ENCODE peak calls at places on chromosome 5, in four cellular contexts. One of them, this sample, is unnamed.

GRCh38 chr5:68746220-68747076 is 347.4 kb upstream of the SLC30A5 start:
- DNase-seq in WTC11: no peak
- DNase-seq in A549: no peak
- DNase-seq in K562: no peak
- DNase-seq in this sample: no peak

GRCh38 chr5:107218457-107219193 is 452.1 kb downstream of the EFNA5 start:
- DNase-seq in WTC11: no peak
- DNase-seq in A549: no peak
- DNase-seq in K562: no peak
- DNase-seq in this sample: no peak

GRCh38 chr5:102152906-102153787 is 142.9 kb downstream of the SLCO4C1 start:
- DNase-seq in WTC11: peak
- DNase-seq in A549: no peak
- DNase-seq in K562: peak
- DNase-seq in this sample: peak

GRCh38 chr5:95392593-95393182 is 1.5 kb downstream of the FAM81B start:
- DNase-seq in WTC11: no peak
- DNase-seq in A549: no peak
- DNase-seq in K562: no peak
- DNase-seq in this sample: peak

GRCh38 chr5:156000115-156000514 is 326.8 kb upstream of the SGCD start:
- DNase-seq in WTC11: no peak
- DNase-seq in A549: no peak
- DNase-seq in K562: no peak
- DNase-seq in this sample: no peak

GRCh38 chr5:159933531-159934485 is 17.5 kb downstream of the ADRA1B start:
- DNase-seq in WTC11: no peak
- DNase-seq in A549: no peak
- DNase-seq in K562: no peak
- DNase-seq in this sample: no peak

GRCh38 chr5:36180556-36181350 is 28.8 kb downstream of the SKP2 start:
- DNase-seq in WTC11: no peak
- DNase-seq in A549: no peak
- DNase-seq in K562: no peak
- DNase-seq in this sample: peak

GRCh38 chr5:115452083-115452482 is 92.5 kb downstream of the FEM1C start:
- DNase-seq in WTC11: no peak
- DNase-seq in A549: no peak
- DNase-seq in K562: no peak
- DNase-seq in this sample: no peak

GRCh38 chr5:62306494-62307363 is 723 bp downstream of the KIF2A start:
- DNase-seq in WTC11: peak
- DNase-seq in A549: peak
- DNase-seq in K562: no peak
- DNase-seq in this sample: no peak

GRCh38 chr5:148730272-148730954 is 76.1 kb upstream of the HTR4 start:
- DNase-seq in WTC11: no peak
- DNase-seq in A549: no peak
- DNase-seq in K562: no peak
- DNase-seq in this sample: no peak

GRCh38 chr5:176773408-176774035 is 36.8 kb upstream of the UNC5A start:
- DNase-seq in WTC11: no peak
- DNase-seq in A549: no peak
- DNase-seq in K562: no peak
- DNase-seq in this sample: no peak

GRCh38 chr5:132475939-132476852 is 14.4 kb downstream of the IRF1 start:
- DNase-seq in WTC11: no peak
- DNase-seq in A549: no peak
- DNase-seq in K562: no peak
- DNase-seq in this sample: peak

GRCh38 chr5:122089614-122090013 is 11.6 kb upstream of the LOX start:
- DNase-seq in WTC11: no peak
- DNase-seq in A549: no peak
- DNase-seq in K562: no peak
- DNase-seq in this sample: no peak

GRCh38 chr5:69217154-69217731 is 17.4 kb upstream of the CDK7 start:
- DNase-seq in WTC11: no peak
- DNase-seq in A549: peak
- DNase-seq in K562: peak
- DNase-seq in this sample: no peak

GRCh38 chr5:160456778-160457177 is 35.1 kb downstream of the PTTG1 start:
- DNase-seq in WTC11: no peak
- DNase-seq in A549: no peak
- DNase-seq in K562: no peak
- DNase-seq in this sample: no peak

GRCh38 chr5:174342696-174343095 is 297.2 kb downstream of the NSG2 start:
- DNase-seq in WTC11: no peak
- DNase-seq in A549: no peak
- DNase-seq in K562: no peak
- DNase-seq in this sample: no peak

GRCh38 chr5:58922392-58923171 is 339.7 kb downstream of the RAB3C start:
- DNase-seq in WTC11: no peak
- DNase-seq in A549: no peak
- DNase-seq in K562: no peak
- DNase-seq in this sample: no peak

GRCh38 chr5:113606298-113607134 is 93.0 kb downstream of the YTHDC2 start:
- DNase-seq in WTC11: peak
- DNase-seq in A549: peak
- DNase-seq in K562: peak
- DNase-seq in this sample: peak

GRCh38 chr5:3778000-3778570 is 182.5 kb downstream of the IRX1 start:
- DNase-seq in WTC11: no peak
- DNase-seq in A549: no peak
- DNase-seq in K562: no peak
- DNase-seq in this sample: no peak

GRCh38 chr5:56350030-56350594 is 117.0 kb upstream of the ANKRD55 start:
- DNase-seq in WTC11: no peak
- DNase-seq in A549: no peak
- DNase-seq in K562: no peak
- DNase-seq in this sample: peak

GRCh38 chr5:86968311-86968753 is 299.4 kb upstream of the RASA1 start:
- DNase-seq in WTC11: no peak
- DNase-seq in A549: peak
- DNase-seq in K562: no peak
- DNase-seq in this sample: peak

GRCh38 chr5:110053205-110053604 is 363.5 kb downstream of the MAN2A1 start:
- DNase-seq in WTC11: no peak
- DNase-seq in A549: no peak
- DNase-seq in K562: no peak
- DNase-seq in this sample: no peak

GRCh38 chr5:57174850-57175525 is 1.1 kb downstream of the GPBP1 start:
- DNase-seq in WTC11: no peak
- DNase-seq in A549: no peak
- DNase-seq in K562: no peak
- DNase-seq in this sample: no peak

GRCh38 chr5:143237664-143238063 is 165.8 kb downstream of the NR3C1 start:
- DNase-seq in WTC11: no peak
- DNase-seq in A549: no peak
- DNase-seq in K562: no peak
- DNase-seq in this sample: no peak

GRCh38 chr5:43036409-43036808 is 3.7 kb downstream of the ANXA2R start:
- DNase-seq in WTC11: no peak
- DNase-seq in A549: no peak
- DNase-seq in K562: no peak
- DNase-seq in this sample: no peak

GRCh38 chr5:166781729-166782128 is 1509.7 kb upstream of the WWC1 start:
- DNase-seq in WTC11: peak
- DNase-seq in A549: no peak
- DNase-seq in K562: no peak
- DNase-seq in this sample: no peak

GRCh38 chr5:116799401-116799800 is 224.8 kb upstream of the SEMA6A start:
- DNase-seq in WTC11: no peak
- DNase-seq in A549: no peak
- DNase-seq in K562: no peak
- DNase-seq in this sample: peak

GRCh38 chr5:72066658-72067057 is 40.6 kb upstream of the MAP1B start:
- DNase-seq in WTC11: no peak
- DNase-seq in A549: peak
- DNase-seq in K562: no peak
- DNase-seq in this sample: no peak

GRCh38 chr5:79200573-79201183 is 35.3 kb upstream of the JMY start:
- DNase-seq in WTC11: no peak
- DNase-seq in A549: peak
- DNase-seq in K562: peak
- DNase-seq in this sample: peak

GRCh38 chr5:54215233-54215736 is 95.1 kb downstream of the ARL15 start:
- DNase-seq in WTC11: no peak
- DNase-seq in A549: no peak
- DNase-seq in K562: no peak
- DNase-seq in this sample: no peak

GRCh38 chr5:2840372-2840915 is 89.0 kb upstream of the IRX2 start:
- DNase-seq in WTC11: no peak
- DNase-seq in A549: no peak
- DNase-seq in K562: no peak
- DNase-seq in this sample: no peak

GRCh38 chr5:65262590-65263189 is 219.0 kb downstream of the ADAMTS6 start:
- DNase-seq in WTC11: no peak
- DNase-seq in A549: no peak
- DNase-seq in K562: no peak
- DNase-seq in this sample: no peak

GRCh38 chr5:2724031-2724581 is 27.4 kb downstream of the IRX2 start:
- DNase-seq in WTC11: no peak
- DNase-seq in A549: no peak
- DNase-seq in K562: no peak
- DNase-seq in this sample: no peak

GRCh38 chr5:83485842-83486241 is 14.3 kb downstream of the VCAN start:
- DNase-seq in WTC11: no peak
- DNase-seq in A549: no peak
- DNase-seq in K562: no peak
- DNase-seq in this sample: no peak

GRCh38 chr5:2272755-2273154 is 390.0 kb upstream of the IRX4 start:
- DNase-seq in WTC11: no peak
- DNase-seq in A549: no peak
- DNase-seq in K562: no peak
- DNase-seq in this sample: no peak

GRCh38 chr5:1053391-1054017 is 44.9 kb downstream of the NKD2 start:
- DNase-seq in WTC11: no peak
- DNase-seq in A549: no peak
- DNase-seq in K562: no peak
- DNase-seq in this sample: no peak
- TF ChIP-seq HMGXB4 in WTC11: no peak
- TF ChIP-seq HMGXB4 in A549: no peak
- TF ChIP-seq HMGXB4 in K562: no peak
- TF ChIP-seq HMGXB4 in this sample: no peak

GRCh38 chr5:121086671-121087070 is 622.6 kb downstream of the PRR16 start:
- DNase-seq in WTC11: no peak
- DNase-seq in A549: no peak
- DNase-seq in K562: no peak
- DNase-seq in this sample: no peak

GRCh38 chr5:121090822-121091221 is 626.7 kb downstream of the PRR16 start:
- DNase-seq in WTC11: no peak
- DNase-seq in A549: no peak
- DNase-seq in K562: no peak
- DNase-seq in this sample: no peak

GRCh38 chr5:121087560-121087959 is 623.5 kb downstream of the PRR16 start:
- DNase-seq in WTC11: no peak
- DNase-seq in A549: no peak
- DNase-seq in K562: no peak
- DNase-seq in this sample: no peak

DNA sequence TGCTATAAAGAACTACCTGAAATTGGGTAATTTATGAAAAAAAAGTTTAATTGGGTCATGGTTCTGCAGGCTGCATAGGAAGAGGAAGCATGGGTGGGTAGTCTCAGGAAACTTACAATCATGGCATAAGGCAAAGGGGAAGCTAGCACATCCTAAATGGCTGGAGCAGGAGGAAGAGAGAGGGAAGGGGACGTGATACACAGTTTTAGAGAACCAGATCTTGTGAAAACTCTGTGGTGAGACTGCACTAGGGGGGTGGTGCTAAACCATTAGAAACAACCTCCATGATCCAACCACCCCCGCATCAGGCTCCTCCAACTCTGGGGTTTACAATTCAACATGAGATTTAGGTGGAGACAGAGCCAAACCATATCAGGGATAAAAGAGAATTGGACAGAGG is 624.2 kb downstream of the PRR16 start:
- DNase-seq in WTC11: no peak
- DNase-seq in A549: no peak
- DNase-seq in K562: no peak
- DNase-seq in this sample: no peak
- TF ChIP-seq HMGXB4 in WTC11: no peak
- TF ChIP-seq HMGXB4 in A549: no peak
- TF ChIP-seq HMGXB4 in K562: no peak
- TF ChIP-seq HMGXB4 in this sample: no peak

DNA sequence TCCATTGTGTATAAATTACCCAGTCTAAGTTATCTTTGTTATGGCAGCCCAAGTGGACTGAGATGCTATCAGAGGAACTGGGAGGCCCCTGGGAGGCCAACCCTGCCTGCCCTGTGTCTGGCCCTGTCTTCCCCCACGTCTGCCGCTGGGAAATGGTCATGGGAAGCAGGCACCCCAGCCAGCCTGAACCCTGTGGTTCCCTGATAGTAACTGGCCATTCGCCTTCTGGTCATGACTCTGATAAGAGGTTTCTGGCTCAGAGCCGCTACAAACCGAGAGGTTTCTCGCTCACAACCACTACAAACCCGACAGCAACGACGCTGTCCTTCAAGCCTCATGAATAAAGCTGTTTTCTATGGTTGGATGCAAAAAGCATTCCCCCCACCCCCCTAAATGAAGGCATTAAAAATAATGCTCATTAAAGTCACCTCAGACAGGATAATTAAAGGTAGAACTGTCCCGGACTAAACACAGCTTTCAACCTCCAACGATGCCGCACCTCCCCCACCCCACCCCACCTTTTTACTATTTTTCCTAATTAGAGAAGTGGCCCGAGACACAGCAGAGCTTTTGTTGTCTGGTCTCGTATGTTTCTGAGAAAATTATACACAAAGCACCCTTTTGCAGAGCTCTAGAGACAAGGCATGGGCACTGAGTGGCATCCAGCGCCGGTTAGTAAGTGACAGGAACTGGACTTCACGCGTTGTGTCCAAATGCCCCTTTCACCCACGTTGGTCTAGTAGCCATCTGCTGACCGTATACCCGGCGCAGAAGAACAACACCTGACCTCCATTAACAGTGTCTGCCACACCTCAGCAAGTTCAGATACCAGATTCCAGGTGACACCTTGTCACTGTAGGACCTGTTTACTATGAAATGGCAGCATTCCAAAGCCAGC is 140.8 kb downstream of the COL23A1 start:
- DNase-seq in WTC11: no peak
- DNase-seq in A549: no peak
- DNase-seq in K562: peak
- DNase-seq in this sample: no peak
- TF ChIP-seq HMGXB4 in WTC11: no peak
- TF ChIP-seq HMGXB4 in A549: no peak
- TF ChIP-seq HMGXB4 in K562: no peak
- TF ChIP-seq HMGXB4 in this sample: no peak

GRCh38 chr5:171420429-171421231 is 1.2 kb downstream of the FGF18 start:
- DNase-seq in WTC11: peak
- DNase-seq in A549: no peak
- DNase-seq in K562: no peak
- DNase-seq in this sample: no peak
- TF ChIP-seq HMGXB4 in WTC11: no peak
- TF ChIP-seq HMGXB4 in A549: no peak
- TF ChIP-seq HMGXB4 in K562: no peak
- TF ChIP-seq HMGXB4 in this sample: no peak

GRCh38 chr5:77008413-77008812 is 21.8 kb upstream of the AGGF1 start:
- DNase-seq in WTC11: no peak
- DNase-seq in A549: no peak
- DNase-seq in K562: no peak
- DNase-seq in this sample: no peak
- TF ChIP-seq HMGXB4 in WTC11: no peak
- TF ChIP-seq HMGXB4 in A549: no peak
- TF ChIP-seq HMGXB4 in K562: no peak
- TF ChIP-seq HMGXB4 in this sample: no peak

GRCh38 chr5:128081111-128081865 is 2.3 kb upstream of the SLC12A2 start:
- DNase-seq in WTC11: no peak
- DNase-seq in A549: peak
- DNase-seq in K562: peak
- DNase-seq in this sample: no peak
- TF ChIP-seq HMGXB4 in WTC11: no peak
- TF ChIP-seq HMGXB4 in A549: no peak
- TF ChIP-seq HMGXB4 in K562: no peak
- TF ChIP-seq HMGXB4 in this sample: no peak

This sample was measured in HepG2.